ENCODE peak calls at places on chromosomes 3 and 15, in ten cellular contexts. One of them, this sample, is unnamed.

GRCh38 chr3:41673643-41674042 is 288.3 kb downstream of the ULK4 start:
- DNase-seq in thoracic aorta: no peak
- DNase-seq in CD4-positive, alpha-beta T cell: no peak
- DNase-seq in A549: no peak
- DNase-seq in body of pancreas: no peak
- DNase-seq in astrocyte of the spinal cord: peak; percentile 58
- DNase-seq in NB4: no peak
- DNase-seq in AG04450: peak; percentile 24
- DNase-seq in progenitor cell of endocrine pancreas: no peak
- DNase-seq in foreskin fibroblast: no peak
- DNase-seq in this sample: no peak

GRCh38 chr15:57406040-57406772 is 29.9 kb downstream of the CGNL1 start:
- DNase-seq in CD4-positive, alpha-beta T cell: no peak
- DNase-seq in NB4: no peak
- DNase-seq in thoracic aorta: no peak
- DNase-seq in A549: no peak
- DNase-seq in foreskin fibroblast: peak; percentile 6
- DNase-seq in astrocyte of the spinal cord: peak; percentile 21
- DNase-seq in body of pancreas: no peak
- DNase-seq in progenitor cell of endocrine pancreas: no peak
- DNase-seq in AG04450: no peak
- DNase-seq in this sample: no peak

GRCh38 chr3:156760333-156760732 is 65.8 kb upstream of the LEKR1 start:
- DNase-seq in progenitor cell of endocrine pancreas: no peak
- DNase-seq in AG04450: no peak
- DNase-seq in foreskin fibroblast: peak; percentile 15
- DNase-seq in A549: no peak
- DNase-seq in body of pancreas: no peak
- DNase-seq in NB4: peak; percentile 25
- DNase-seq in CD4-positive, alpha-beta T cell: no peak
- DNase-seq in astrocyte of the spinal cord: no peak
- DNase-seq in thoracic aorta: no peak
- DNase-seq in this sample: peak; percentile 78

GRCh38 chr3:36904641-36905040 is 40.2 kb downstream of the TRANK1 start:
- DNase-seq in foreskin fibroblast: no peak
- DNase-seq in CD4-positive, alpha-beta T cell: no peak
- DNase-seq in body of pancreas: no peak
- DNase-seq in NB4: peak; percentile 64
- DNase-seq in astrocyte of the spinal cord: no peak
- DNase-seq in progenitor cell of endocrine pancreas: no peak
- DNase-seq in thoracic aorta: no peak
- DNase-seq in A549: peak; percentile 37
- DNase-seq in AG04450: no peak
- DNase-seq in this sample: no peak

GRCh38 chr15:89096664-89097063 is 8.4 kb downstream of the ABHD2 start:
- DNase-seq in astrocyte of the spinal cord: no peak
- DNase-seq in foreskin fibroblast: peak; percentile 27
- DNase-seq in A549: no peak
- DNase-seq in AG04450: no peak
- DNase-seq in CD4-positive, alpha-beta T cell: no peak
- DNase-seq in progenitor cell of endocrine pancreas: no peak
- DNase-seq in thoracic aorta: no peak
- DNase-seq in body of pancreas: no peak
- DNase-seq in NB4: no peak
- DNase-seq in this sample: no peak

GRCh38 chr15:48112242-48112641 is 8.5 kb upstream of the SLC24A5 start:
- DNase-seq in AG04450: no peak
- DNase-seq in astrocyte of the spinal cord: peak; percentile 38
- DNase-seq in thoracic aorta: no peak
- DNase-seq in NB4: peak; percentile 10
- DNase-seq in progenitor cell of endocrine pancreas: peak; percentile 15
- DNase-seq in CD4-positive, alpha-beta T cell: no peak
- DNase-seq in foreskin fibroblast: peak; percentile 6
- DNase-seq in A549: peak; percentile 39
- DNase-seq in body of pancreas: peak; percentile 33
- DNase-seq in this sample: peak; percentile 29

GRCh38 chr3:73766599-73767378 is 142.0 kb upstream of the PDZRN3 start:
- DNase-seq in foreskin fibroblast: peak; percentile 79
- DNase-seq in body of pancreas: no peak
- DNase-seq in thoracic aorta: no peak
- DNase-seq in progenitor cell of endocrine pancreas: no peak
- DNase-seq in NB4: no peak
- DNase-seq in astrocyte of the spinal cord: peak; percentile 88
- DNase-seq in AG04450: peak; percentile 69
- DNase-seq in A549: no peak
- DNase-seq in CD4-positive, alpha-beta T cell: no peak
- DNase-seq in this sample: no peak

GRCh38 chr15:88255496-88256171 is 905 bp downstream of the NTRK3 start:
- DNase-seq in progenitor cell of endocrine pancreas: peak; percentile 40
- DNase-seq in A549: peak; percentile 30
- DNase-seq in AG04450: no peak
- DNase-seq in body of pancreas: no peak
- DNase-seq in thoracic aorta: no peak
- DNase-seq in foreskin fibroblast: peak; percentile 11
- DNase-seq in NB4: no peak
- DNase-seq in astrocyte of the spinal cord: peak; percentile 27
- DNase-seq in CD4-positive, alpha-beta T cell: no peak
- DNase-seq in this sample: no peak

GRCh38 chr3:49724586-49724985 is 835 bp upstream of the GMPPB start:
- DNase-seq in progenitor cell of endocrine pancreas: no peak
- DNase-seq in astrocyte of the spinal cord: peak; percentile 21
- DNase-seq in AG04450: no peak
- DNase-seq in A549: no peak
- DNase-seq in CD4-positive, alpha-beta T cell: peak; percentile 38
- DNase-seq in thoracic aorta: no peak
- DNase-seq in foreskin fibroblast: no peak
- DNase-seq in NB4: no peak
- DNase-seq in body of pancreas: no peak
- DNase-seq in this sample: peak; percentile 59

GRCh38 chr15:66897381-66897780 is 168.0 kb upstream of the SMAD3 start:
- DNase-seq in body of pancreas: no peak
- DNase-seq in AG04450: no peak
- DNase-seq in foreskin fibroblast: no peak
- DNase-seq in NB4: no peak
- DNase-seq in progenitor cell of endocrine pancreas: no peak
- DNase-seq in astrocyte of the spinal cord: no peak
- DNase-seq in A549: no peak
- DNase-seq in CD4-positive, alpha-beta T cell: no peak
- DNase-seq in thoracic aorta: no peak
- DNase-seq in this sample: no peak

GRCh38 chr15:39792025-39792893 is 9.6 kb upstream of the FSIP1 start:
- DNase-seq in thoracic aorta: no peak
- DNase-seq in AG04450: no peak
- DNase-seq in NB4: no peak
- DNase-seq in progenitor cell of endocrine pancreas: no peak
- DNase-seq in body of pancreas: no peak
- DNase-seq in A549: no peak
- DNase-seq in foreskin fibroblast: no peak
- DNase-seq in CD4-positive, alpha-beta T cell: no peak
- DNase-seq in astrocyte of the spinal cord: no peak
- DNase-seq in this sample: no peak

GRCh38 chr15:74723754-74724334 is 1.5 kb downstream of the CYP1A1 start:
- DNase-seq in A549: peak; percentile 47
- DNase-seq in astrocyte of the spinal cord: peak; percentile 54
- DNase-seq in AG04450: no peak
- DNase-seq in progenitor cell of endocrine pancreas: no peak
- DNase-seq in CD4-positive, alpha-beta T cell: no peak
- DNase-seq in foreskin fibroblast: peak; percentile 14
- DNase-seq in body of pancreas: no peak
- DNase-seq in thoracic aorta: no peak
- DNase-seq in NB4: peak; percentile 70
- DNase-seq in this sample: peak; percentile 34

GRCh38 chr3:152466784-152467183 is 198.1 kb downstream of the MBNL1 start:
- DNase-seq in A549: peak; percentile 46
- DNase-seq in astrocyte of the spinal cord: peak; percentile 50
- DNase-seq in NB4: peak; percentile 50
- DNase-seq in progenitor cell of endocrine pancreas: no peak
- DNase-seq in foreskin fibroblast: peak; percentile 67
- DNase-seq in CD4-positive, alpha-beta T cell: no peak
- DNase-seq in AG04450: peak; percentile 21
- DNase-seq in thoracic aorta: no peak
- DNase-seq in body of pancreas: no peak
- DNase-seq in this sample: peak; percentile 29

GRCh38 chr3:126035362-126036050 is 48.4 kb downstream of the SLC41A3 start:
- DNase-seq in astrocyte of the spinal cord: no peak
- DNase-seq in A549: no peak
- DNase-seq in NB4: no peak
- DNase-seq in progenitor cell of endocrine pancreas: no peak
- DNase-seq in body of pancreas: no peak
- DNase-seq in thoracic aorta: no peak
- DNase-seq in foreskin fibroblast: no peak
- DNase-seq in AG04450: no peak
- DNase-seq in CD4-positive, alpha-beta T cell: no peak
- DNase-seq in this sample: no peak

GRCh38 chr15:83100072-83100646 is 7.3 kb upstream of the TM6SF1 start:
- DNase-seq in NB4: peak; percentile 36
- DNase-seq in CD4-positive, alpha-beta T cell: no peak
- DNase-seq in body of pancreas: no peak
- DNase-seq in foreskin fibroblast: no peak
- DNase-seq in progenitor cell of endocrine pancreas: no peak
- DNase-seq in thoracic aorta: no peak
- DNase-seq in astrocyte of the spinal cord: no peak
- DNase-seq in AG04450: no peak
- DNase-seq in A549: no peak
- DNase-seq in this sample: no peak

GRCh38 chr3:69368129-69368741 is 17.7 kb downstream of the FRMD4B start:
- DNase-seq in body of pancreas: no peak
- DNase-seq in progenitor cell of endocrine pancreas: no peak
- DNase-seq in thoracic aorta: no peak
- DNase-seq in NB4: peak; percentile 14
- DNase-seq in foreskin fibroblast: no peak
- DNase-seq in A549: no peak
- DNase-seq in AG04450: no peak
- DNase-seq in CD4-positive, alpha-beta T cell: no peak
- DNase-seq in astrocyte of the spinal cord: no peak
- DNase-seq in this sample: peak; percentile 94

GRCh38 chr3:187484547-187485325 is 116.6 kb downstream of the RTP4 start:
- DNase-seq in astrocyte of the spinal cord: no peak
- DNase-seq in CD4-positive, alpha-beta T cell: no peak
- DNase-seq in A549: no peak
- DNase-seq in AG04450: no peak
- DNase-seq in progenitor cell of endocrine pancreas: no peak
- DNase-seq in NB4: no peak
- DNase-seq in foreskin fibroblast: no peak
- DNase-seq in body of pancreas: no peak
- DNase-seq in thoracic aorta: no peak
- DNase-seq in this sample: no peak

GRCh38 chr3:187481426-187481825 is 113.2 kb downstream of the RTP4 start:
- DNase-seq in thoracic aorta: no peak
- DNase-seq in progenitor cell of endocrine pancreas: no peak
- DNase-seq in foreskin fibroblast: no peak
- DNase-seq in NB4: no peak
- DNase-seq in A549: no peak
- DNase-seq in CD4-positive, alpha-beta T cell: no peak
- DNase-seq in AG04450: no peak
- DNase-seq in body of pancreas: no peak
- DNase-seq in astrocyte of the spinal cord: no peak
- DNase-seq in this sample: no peak
- TF ChIP-seq CTCF in thoracic aorta: no peak
- TF ChIP-seq CTCF in progenitor cell of endocrine pancreas: no peak
- TF ChIP-seq CTCF in foreskin fibroblast: no peak
- TF ChIP-seq CTCF in NB4: no peak
- TF ChIP-seq CTCF in A549: no peak
- TF ChIP-seq CTCF in CD4-positive, alpha-beta T cell: no peak
- TF ChIP-seq CTCF in AG04450: no peak
- TF ChIP-seq CTCF in body of pancreas: no peak
- TF ChIP-seq CTCF in astrocyte of the spinal cord: no peak
- TF ChIP-seq CTCF in this sample: no peak

DNA sequence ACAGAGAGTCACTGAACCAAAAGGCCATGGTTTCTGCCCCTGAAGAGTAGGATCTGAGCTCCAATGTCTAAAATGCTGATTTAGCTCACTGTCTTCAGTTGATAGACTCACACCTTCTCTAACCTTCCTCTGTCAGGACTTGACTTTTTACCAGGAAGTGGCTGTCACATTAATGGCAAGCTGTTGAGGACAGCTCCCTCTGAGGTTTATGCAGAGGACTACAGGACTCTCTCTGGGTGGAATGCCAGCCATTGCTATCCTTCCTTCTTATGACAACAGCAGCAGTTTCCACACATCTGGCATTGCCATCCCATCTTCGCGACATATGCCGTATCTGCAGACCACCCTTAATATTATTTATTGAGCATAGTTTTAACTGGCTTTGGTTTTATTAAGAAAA is 103.8 kb upstream of the PRICKLE2 start:
- DNase-seq in progenitor cell of endocrine pancreas: no peak
- DNase-seq in AG04450: no peak
- DNase-seq in astrocyte of the spinal cord: no peak
- DNase-seq in CD4-positive, alpha-beta T cell: no peak
- DNase-seq in foreskin fibroblast: no peak
- DNase-seq in NB4: peak; percentile 1
- DNase-seq in thoracic aorta: no peak
- DNase-seq in body of pancreas: no peak
- DNase-seq in A549: peak; percentile 33
- DNase-seq in this sample: no peak
- TF ChIP-seq CTCF in progenitor cell of endocrine pancreas: no peak
- TF ChIP-seq CTCF in AG04450: no peak
- TF ChIP-seq CTCF in astrocyte of the spinal cord: peak; percentile 2
- TF ChIP-seq CTCF in CD4-positive, alpha-beta T cell: no peak
- TF ChIP-seq CTCF in foreskin fibroblast: no peak
- TF ChIP-seq CTCF in NB4: no peak
- TF ChIP-seq CTCF in thoracic aorta: no peak
- TF ChIP-seq CTCF in body of pancreas: no peak
- TF ChIP-seq CTCF in A549: no peak
- TF ChIP-seq CTCF in this sample: no peak

DNA sequence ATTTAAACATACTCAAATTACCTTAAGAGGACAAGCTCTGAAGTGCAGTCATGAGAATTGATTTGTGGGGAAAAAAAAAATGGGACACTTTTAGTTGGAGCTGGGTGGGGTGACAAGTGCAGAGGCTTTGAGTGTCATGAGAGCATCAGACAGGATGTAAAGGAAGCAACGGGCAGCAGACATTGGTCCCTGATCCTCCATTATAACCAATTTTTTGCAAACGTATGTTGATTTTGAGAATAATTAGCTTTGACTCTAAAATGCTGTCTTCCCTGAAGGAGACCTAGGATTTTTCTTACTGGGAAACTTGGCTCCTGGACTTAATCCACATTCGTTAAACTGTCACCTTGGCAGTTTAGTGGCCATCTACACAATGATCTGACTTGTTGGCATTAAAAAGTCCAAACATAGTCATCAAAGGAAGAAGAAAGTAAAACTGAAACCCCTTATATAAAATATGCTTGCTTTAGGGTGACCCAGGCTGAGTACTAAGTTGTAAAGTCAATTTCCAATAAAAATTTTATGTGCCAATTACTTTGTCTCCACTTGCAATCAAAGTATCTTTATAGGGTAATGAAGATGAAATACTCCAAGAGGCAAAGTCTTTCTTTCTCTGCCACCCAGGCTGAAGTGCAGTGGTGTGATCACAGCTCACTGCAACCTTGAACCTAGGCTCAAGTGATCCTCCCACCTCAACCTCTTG is 45.6 kb downstream of the BCL2L10 start:
- DNase-seq in CD4-positive, alpha-beta T cell: no peak
- DNase-seq in astrocyte of the spinal cord: no peak
- DNase-seq in NB4: no peak
- DNase-seq in AG04450: no peak
- DNase-seq in progenitor cell of endocrine pancreas: no peak
- DNase-seq in foreskin fibroblast: no peak
- DNase-seq in body of pancreas: no peak
- DNase-seq in thoracic aorta: no peak
- DNase-seq in A549: no peak
- DNase-seq in this sample: no peak
- TF ChIP-seq CTCF in CD4-positive, alpha-beta T cell: no peak
- TF ChIP-seq CTCF in astrocyte of the spinal cord: no peak
- TF ChIP-seq CTCF in NB4: no peak
- TF ChIP-seq CTCF in AG04450: no peak
- TF ChIP-seq CTCF in progenitor cell of endocrine pancreas: no peak
- TF ChIP-seq CTCF in foreskin fibroblast: no peak
- TF ChIP-seq CTCF in body of pancreas: no peak
- TF ChIP-seq CTCF in thoracic aorta: no peak
- TF ChIP-seq CTCF in A549: no peak
- TF ChIP-seq CTCF in this sample: no peak

GRCh38 chr15:98804057-98804380 is 155.7 kb downstream of the IGF1R start:
- DNase-seq in body of pancreas: no peak
- DNase-seq in AG04450: no peak
- DNase-seq in CD4-positive, alpha-beta T cell: no peak
- DNase-seq in progenitor cell of endocrine pancreas: no peak
- DNase-seq in astrocyte of the spinal cord: no peak
- DNase-seq in A549: peak; percentile 37
- DNase-seq in foreskin fibroblast: no peak
- DNase-seq in thoracic aorta: no peak
- DNase-seq in NB4: no peak
- DNase-seq in this sample: no peak
- TF ChIP-seq CTCF in body of pancreas: no peak
- TF ChIP-seq CTCF in AG04450: peak; percentile 43
- TF ChIP-seq CTCF in CD4-positive, alpha-beta T cell: no peak
- TF ChIP-seq CTCF in progenitor cell of endocrine pancreas: peak; percentile 23
- TF ChIP-seq CTCF in astrocyte of the spinal cord: peak; percentile 34
- TF ChIP-seq CTCF in A549: no peak
- TF ChIP-seq CTCF in foreskin fibroblast: peak; percentile 12
- TF ChIP-seq CTCF in thoracic aorta: peak; percentile 15
- TF ChIP-seq CTCF in NB4: peak; percentile 2
- TF ChIP-seq CTCF in this sample: no peak

This sample was measured in GM12865.